ENCODE peak calls at places on chromosomes 12 and 14, in six cellular contexts. One of them, this sample, is unnamed.

GRCh38 chr12:67410667-67411067 is 141.5 kb downstream of the CAND1 start:
- DNase-seq in fibroblast of mammary gland: no peak
- DNase-seq in AG04450: no peak
- DNase-seq in GM20000: no peak
- DNase-seq in HFF-Myc: no peak
- DNase-seq in transverse colon: no peak
- DNase-seq in this sample: no peak

GRCh38 chr12:31322651-31323248 is 3.2 kb downstream of the SINHCAF start:
- DNase-seq in fibroblast of mammary gland: peak; percentile 36
- DNase-seq in AG04450: no peak
- DNase-seq in GM20000: no peak
- DNase-seq in HFF-Myc: peak; percentile 30
- DNase-seq in transverse colon: peak; percentile 13
- DNase-seq in this sample: peak; percentile 17

GRCh38 chr12:561116-561705 is 101.5 kb downstream of the B4GALNT3 start:
- DNase-seq in fibroblast of mammary gland: no peak
- DNase-seq in AG04450: no peak
- DNase-seq in GM20000: no peak
- DNase-seq in HFF-Myc: no peak
- DNase-seq in transverse colon: no peak
- DNase-seq in this sample: no peak

GRCh38 chr12:81128930-81129554 is 51.2 kb downstream of the ACSS3 start:
- DNase-seq in fibroblast of mammary gland: peak; percentile 60
- DNase-seq in AG04450: peak; percentile 16
- DNase-seq in GM20000: peak; percentile 31
- DNase-seq in HFF-Myc: peak; percentile 29
- DNase-seq in transverse colon: no peak
- DNase-seq in this sample: no peak

GRCh38 chr12:111942557-111942956 is 70.4 kb downstream of the TMEM116 start:
- DNase-seq in fibroblast of mammary gland: peak; percentile 82
- DNase-seq in AG04450: peak; percentile 79
- DNase-seq in GM20000: no peak
- DNase-seq in HFF-Myc: peak; percentile 54
- DNase-seq in transverse colon: peak; percentile 30
- DNase-seq in this sample: peak; percentile 46

GRCh38 chr12:132204064-132204821 is 60.0 kb downstream of the NOC4L start:
- DNase-seq in fibroblast of mammary gland: peak; percentile 66
- DNase-seq in AG04450: no peak
- DNase-seq in GM20000: no peak
- DNase-seq in HFF-Myc: peak; percentile 40
- DNase-seq in transverse colon: no peak
- DNase-seq in this sample: no peak

GRCh38 chr14:104290756-104291122 is 152.4 kb downstream of the KIF26A start:
- DNase-seq in fibroblast of mammary gland: no peak
- DNase-seq in AG04450: no peak
- DNase-seq in GM20000: no peak
- DNase-seq in HFF-Myc: no peak
- DNase-seq in transverse colon: peak; percentile 5
- DNase-seq in this sample: no peak

GRCh38 chr14:83355609-83356008 is 1822.0 kb upstream of the SEL1L start:
- DNase-seq in fibroblast of mammary gland: no peak
- DNase-seq in AG04450: no peak
- DNase-seq in GM20000: no peak
- DNase-seq in HFF-Myc: no peak
- DNase-seq in transverse colon: no peak
- DNase-seq in this sample: no peak

GRCh38 chr12:1949771-1950470 is 31.5 kb upstream of the CACNA2D4 start:
- DNase-seq in fibroblast of mammary gland: peak; percentile 42
- DNase-seq in AG04450: no peak
- DNase-seq in GM20000: no peak
- DNase-seq in HFF-Myc: no peak
- DNase-seq in transverse colon: no peak
- DNase-seq in this sample: no peak

GRCh38 chr14:100835278-100836052 is 9.5 kb downstream of the MEG3 start:
- DNase-seq in fibroblast of mammary gland: no peak
- DNase-seq in AG04450: no peak
- DNase-seq in GM20000: no peak
- DNase-seq in HFF-Myc: no peak
- DNase-seq in transverse colon: no peak
- DNase-seq in this sample: no peak

DNA sequence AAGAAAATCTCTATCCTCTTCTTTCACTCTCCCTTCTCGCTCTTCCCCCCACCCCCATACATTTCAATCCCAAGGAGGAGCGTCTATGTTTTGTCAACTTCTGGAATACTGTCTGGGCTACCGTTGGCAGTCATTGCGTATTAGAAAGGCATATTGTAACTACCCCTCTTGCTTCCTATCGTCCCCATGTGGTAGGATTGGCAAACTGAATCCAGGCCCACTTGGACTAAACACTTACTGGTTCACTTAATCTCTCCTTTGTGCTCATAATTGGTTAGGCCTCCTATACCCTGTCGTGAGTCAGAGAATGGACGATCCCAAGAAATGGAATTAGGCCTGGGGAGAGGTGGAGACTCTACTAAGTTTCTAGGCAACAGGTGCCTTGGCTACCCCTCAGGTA is 68.8 kb upstream of the SLC8A3 start:
- DNase-seq in fibroblast of mammary gland: peak; percentile 1
- DNase-seq in AG04450: no peak
- DNase-seq in GM20000: peak; percentile 48
- DNase-seq in HFF-Myc: no peak
- DNase-seq in transverse colon: peak; percentile 21
- DNase-seq in this sample: no peak
- TF ChIP-seq CTCF in fibroblast of mammary gland: peak; percentile 35
- TF ChIP-seq CTCF in AG04450: no peak
- TF ChIP-seq CTCF in GM20000: peak; percentile 71
- TF ChIP-seq CTCF in HFF-Myc: peak; percentile 47
- TF ChIP-seq CTCF in transverse colon: peak; percentile 13
- TF ChIP-seq CTCF in this sample: no peak

GRCh38 chr14:24693353-24693737 is 59.4 kb upstream of the GZMB start:
- DNase-seq in fibroblast of mammary gland: no peak
- DNase-seq in AG04450: no peak
- DNase-seq in GM20000: no peak
- DNase-seq in HFF-Myc: no peak
- DNase-seq in transverse colon: no peak
- DNase-seq in this sample: no peak

GRCh38 chr14:24693941-24694507 is 60.0 kb upstream of the GZMB start:
- DNase-seq in fibroblast of mammary gland: no peak
- DNase-seq in AG04450: no peak
- DNase-seq in GM20000: no peak
- DNase-seq in HFF-Myc: no peak
- DNase-seq in transverse colon: no peak
- DNase-seq in this sample: no peak

GRCh38 chr14:24688030-24688658 is 54.2 kb upstream of the GZMB start:
- DNase-seq in fibroblast of mammary gland: no peak
- DNase-seq in AG04450: no peak
- DNase-seq in GM20000: no peak
- DNase-seq in HFF-Myc: no peak
- DNase-seq in transverse colon: no peak
- DNase-seq in this sample: no peak

GRCh38 chr14:24692382-24693352 is 58.7 kb upstream of the GZMB start:
- DNase-seq in fibroblast of mammary gland: no peak
- DNase-seq in AG04450: no peak
- DNase-seq in GM20000: no peak
- DNase-seq in HFF-Myc: no peak
- DNase-seq in transverse colon: no peak
- DNase-seq in this sample: no peak

DNA sequence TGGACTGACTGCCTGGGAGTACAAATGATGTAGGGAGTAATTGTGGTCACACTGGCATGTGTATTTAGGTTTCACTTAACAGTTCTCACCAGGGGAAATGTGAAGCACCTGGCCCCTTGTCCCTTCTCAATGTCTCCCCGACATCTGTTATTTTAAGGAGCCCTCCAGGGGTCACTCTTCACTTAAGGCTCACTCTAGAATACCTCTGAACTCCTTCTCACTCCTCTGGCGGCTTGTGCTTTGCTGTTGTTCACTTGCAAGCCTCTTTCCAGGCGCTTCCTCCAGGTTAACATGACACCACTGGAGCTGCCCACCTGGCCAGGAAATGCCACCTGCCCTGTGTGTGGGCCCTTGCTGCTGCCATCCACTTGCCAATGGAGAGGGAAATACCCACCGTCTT is 56.5 kb upstream of the GZMB start:
- DNase-seq in fibroblast of mammary gland: no peak
- DNase-seq in AG04450: no peak
- DNase-seq in GM20000: no peak
- DNase-seq in HFF-Myc: no peak
- DNase-seq in transverse colon: no peak
- DNase-seq in this sample: no peak
- TF ChIP-seq CTCF in fibroblast of mammary gland: no peak
- TF ChIP-seq CTCF in AG04450: no peak
- TF ChIP-seq CTCF in GM20000: no peak
- TF ChIP-seq CTCF in HFF-Myc: no peak
- TF ChIP-seq CTCF in transverse colon: no peak
- TF ChIP-seq CTCF in this sample: no peak

DNA sequence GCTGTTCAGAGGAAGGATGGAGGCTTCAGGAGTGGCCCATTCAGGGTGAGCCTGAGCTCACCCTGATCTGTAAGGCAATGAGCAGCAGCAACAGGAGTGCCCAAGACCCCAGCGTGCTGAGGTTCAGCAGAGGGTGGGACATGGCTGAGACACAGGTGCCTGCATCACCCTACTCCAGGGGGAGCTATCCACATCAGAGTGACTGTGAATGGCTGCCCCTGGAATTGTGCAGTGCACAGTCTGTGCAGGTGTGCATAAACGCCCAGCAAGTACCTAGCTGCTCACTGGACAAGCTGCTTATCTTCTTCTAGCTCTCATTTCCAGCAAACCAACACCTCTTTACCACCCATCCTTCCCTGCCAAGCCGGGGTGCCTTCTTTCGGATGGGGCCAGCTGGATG is 140.6 kb upstream of the PRMT8 start:
- DNase-seq in fibroblast of mammary gland: no peak
- DNase-seq in AG04450: no peak
- DNase-seq in GM20000: no peak
- DNase-seq in HFF-Myc: no peak
- DNase-seq in transverse colon: no peak
- DNase-seq in this sample: no peak
- TF ChIP-seq CTCF in fibroblast of mammary gland: no peak
- TF ChIP-seq CTCF in AG04450: no peak
- TF ChIP-seq CTCF in GM20000: no peak
- TF ChIP-seq CTCF in HFF-Myc: no peak
- TF ChIP-seq CTCF in transverse colon: no peak
- TF ChIP-seq CTCF in this sample: no peak

GRCh38 chr12:5915511-5915910 is 29.5 kb downstream of the ANO2 start:
- DNase-seq in fibroblast of mammary gland: no peak
- DNase-seq in AG04450: no peak
- DNase-seq in GM20000: no peak
- DNase-seq in HFF-Myc: no peak
- DNase-seq in transverse colon: no peak
- DNase-seq in this sample: no peak

GRCh38 chr12:5914387-5915149 is 30.5 kb downstream of the ANO2 start:
- DNase-seq in fibroblast of mammary gland: no peak
- DNase-seq in AG04450: no peak
- DNase-seq in GM20000: no peak
- DNase-seq in HFF-Myc: no peak
- DNase-seq in transverse colon: no peak
- DNase-seq in this sample: no peak

GRCh38 chr12:5912011-5912410 is 33.0 kb downstream of the ANO2 start:
- DNase-seq in fibroblast of mammary gland: no peak
- DNase-seq in AG04450: no peak
- DNase-seq in GM20000: no peak
- DNase-seq in HFF-Myc: no peak
- DNase-seq in transverse colon: no peak
- DNase-seq in this sample: no peak

GRCh38 chr12:5910790-5911548 is 34.1 kb downstream of the ANO2 start:
- DNase-seq in fibroblast of mammary gland: no peak
- DNase-seq in AG04450: no peak
- DNase-seq in GM20000: no peak
- DNase-seq in HFF-Myc: no peak
- DNase-seq in transverse colon: no peak
- DNase-seq in this sample: no peak

DNA sequence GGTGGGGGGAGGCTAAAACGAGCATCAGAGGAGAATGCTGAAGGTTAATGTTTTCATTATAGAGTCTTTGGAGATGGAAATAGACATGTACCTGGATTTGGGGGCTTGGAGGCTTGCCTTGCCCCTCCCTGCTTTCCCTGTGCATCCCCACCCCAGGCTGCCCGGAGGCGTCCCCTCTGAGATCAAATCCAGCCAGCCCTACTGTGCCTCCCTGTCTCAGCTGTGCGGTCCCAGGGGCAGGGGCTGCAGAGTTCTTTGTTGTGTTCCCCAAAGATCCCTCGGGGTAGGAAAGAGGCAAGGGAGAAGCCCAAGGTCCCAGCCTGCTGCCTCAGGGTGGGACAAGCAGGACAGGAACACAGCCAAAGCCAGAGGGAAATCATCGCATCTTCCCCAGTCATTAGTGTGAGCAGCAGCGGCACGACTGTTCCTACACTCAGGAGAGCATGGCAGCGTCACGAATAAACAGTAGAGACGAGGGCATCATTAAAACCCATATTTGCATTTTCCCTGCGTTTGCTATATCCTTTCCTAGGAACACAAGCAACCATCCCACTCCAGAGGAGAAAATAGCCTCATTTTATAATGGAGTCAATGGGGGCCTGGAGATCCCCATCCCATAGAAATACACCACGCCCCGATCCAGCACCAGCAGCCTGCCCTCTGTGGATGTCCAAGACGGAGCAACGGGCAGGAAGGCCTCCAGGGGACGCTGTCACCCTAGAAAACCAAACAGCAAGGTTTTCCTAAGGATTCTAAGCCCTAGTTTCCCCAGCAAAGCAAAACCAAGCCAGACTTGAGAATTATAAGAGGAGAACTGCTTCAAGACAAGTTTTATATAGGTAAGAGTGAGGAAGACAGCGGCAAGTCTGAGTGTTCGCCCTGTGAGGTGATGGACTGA is 32.4 kb downstream of the ANO2 start:
- DNase-seq in fibroblast of mammary gland: no peak
- DNase-seq in AG04450: no peak
- DNase-seq in GM20000: no peak
- DNase-seq in HFF-Myc: no peak
- DNase-seq in transverse colon: no peak
- DNase-seq in this sample: no peak
- TF ChIP-seq CTCF in fibroblast of mammary gland: peak; percentile 7
- TF ChIP-seq CTCF in AG04450: peak; percentile 38
- TF ChIP-seq CTCF in GM20000: no peak
- TF ChIP-seq CTCF in HFF-Myc: peak; percentile 63
- TF ChIP-seq CTCF in transverse colon: no peak
- TF ChIP-seq CTCF in this sample: peak; percentile 8

GRCh38 chr12:121812320-121812871 is 8.6 kb downstream of the SETD1B start:
- DNase-seq in fibroblast of mammary gland: peak; percentile 66
- DNase-seq in AG04450: no peak
- DNase-seq in GM20000: peak; percentile 80
- DNase-seq in HFF-Myc: no peak
- DNase-seq in transverse colon: peak; percentile 83
- DNase-seq in this sample: no peak
- TF ChIP-seq CTCF in fibroblast of mammary gland: no peak
- TF ChIP-seq CTCF in AG04450: no peak
- TF ChIP-seq CTCF in GM20000: no peak
- TF ChIP-seq CTCF in HFF-Myc: no peak
- TF ChIP-seq CTCF in transverse colon: peak; percentile 35
- TF ChIP-seq CTCF in this sample: no peak

DNA sequence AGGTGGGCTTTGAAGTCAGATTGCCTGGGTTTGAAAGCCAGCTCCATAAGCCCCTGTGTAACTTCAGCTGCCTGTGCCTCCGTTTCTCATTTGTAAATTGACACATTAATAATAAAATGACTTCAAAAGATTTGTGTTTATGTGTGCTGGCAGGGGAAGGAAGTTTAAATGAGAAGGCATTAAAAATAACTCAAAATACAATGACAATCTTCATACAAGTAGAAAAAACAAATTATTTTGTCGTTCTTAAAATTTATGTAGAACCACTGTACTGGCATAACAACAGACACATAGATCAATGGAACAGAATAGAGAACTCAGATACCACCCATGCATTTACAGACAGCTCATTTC is 83.0 kb downstream of the PPM1A start:
- DNase-seq in fibroblast of mammary gland: no peak
- DNase-seq in AG04450: no peak
- DNase-seq in GM20000: no peak
- DNase-seq in HFF-Myc: no peak
- DNase-seq in transverse colon: no peak
- DNase-seq in this sample: no peak
- TF ChIP-seq CTCF in fibroblast of mammary gland: no peak
- TF ChIP-seq CTCF in AG04450: no peak
- TF ChIP-seq CTCF in GM20000: no peak
- TF ChIP-seq CTCF in HFF-Myc: no peak
- TF ChIP-seq CTCF in transverse colon: peak; percentile 2
- TF ChIP-seq CTCF in this sample: no peak